ENCODE peak calls at places on chromosomes 6 and 20, in nine cellular contexts. I is uterus, F is cardiac fibroblast, H is lung, X is cardiac muscle cell, Q is right lobe of liver, S is heart left ventricle, L is fibroblast of lung, B is HCT116. R is an unnamed sample.

GRCh38 chr6:105424177-105424783 is 21.4 kb upstream of the PREP start:
- DNase-seq in I (peak; percentile 38), F (peak; percentile 79), H (no peak), X (peak; percentile 58), Q (no peak), S (no peak), L (peak; percentile 68), B (peak; percentile 62), R (peak; percentile 77)

GRCh38 chr6:168232046-168232445 is 87.5 kb downstream of the DACT2 start:
- DNase-seq in I (no peak), F (no peak), H (no peak), X (peak; percentile 18), Q (no peak), S (no peak), L (no peak), B (no peak), R (no peak)

GRCh38 chr6:87340230-87340629 is 4.4 kb upstream of the C6orf163 start:
- DNase-seq in I (no peak), F (no peak), H (no peak), X (no peak), Q (no peak), S (no peak), L (no peak), B (no peak), R (no peak)

GRCh38 chr6:108526739-108527174 is 34.0 kb upstream of the FOXO3 start:
- DNase-seq in I (no peak), F (peak; percentile 65), H (no peak), X (peak; percentile 42), Q (no peak), S (no peak), L (peak; percentile 66), B (no peak), R (peak; percentile 40)

GRCh38 chr6:157072128-157072527 is 251.2 kb downstream of the TMEM242 start:
- DNase-seq in I (no peak), F (no peak), H (no peak), X (no peak), Q (no peak), S (no peak), L (no peak), B (no peak), R (no peak)

GRCh38 chr6:154602708-154603107 is 92.2 kb upstream of the CNKSR3 start:
- DNase-seq in I (no peak), F (no peak), H (no peak), X (no peak), Q (no peak), S (no peak), L (peak; percentile 35), B (no peak), R (no peak)

GRCh38 chr6:125212377-125212776 is 58.8 kb downstream of the TPD52L1 start:
- DNase-seq in I (no peak), F (no peak), H (no peak), X (no peak), Q (no peak), S (no peak), L (no peak), B (no peak), R (no peak)

GRCh38 chr20:1275919-1276318 is 9.8 kb downstream of the SNPH start:
- DNase-seq in I (no peak), F (no peak), H (no peak), X (no peak), Q (no peak), S (no peak), L (no peak), B (no peak), R (no peak)

GRCh38 chr20:42181064-42181463 is 562.9 kb upstream of the CHD6 start:
- DNase-seq in I (no peak), F (no peak), H (no peak), X (no peak), Q (no peak), S (no peak), L (no peak), B (no peak), R (no peak)

GRCh38 chr6:136037885-136038460 is 186.5 kb downstream of the PDE7B start:
- DNase-seq in I (peak; percentile 41), F (peak; percentile 54), H (no peak), X (peak; percentile 17), Q (no peak), S (peak; percentile 26), L (peak; percentile 81), B (no peak), R (no peak)

DNA sequence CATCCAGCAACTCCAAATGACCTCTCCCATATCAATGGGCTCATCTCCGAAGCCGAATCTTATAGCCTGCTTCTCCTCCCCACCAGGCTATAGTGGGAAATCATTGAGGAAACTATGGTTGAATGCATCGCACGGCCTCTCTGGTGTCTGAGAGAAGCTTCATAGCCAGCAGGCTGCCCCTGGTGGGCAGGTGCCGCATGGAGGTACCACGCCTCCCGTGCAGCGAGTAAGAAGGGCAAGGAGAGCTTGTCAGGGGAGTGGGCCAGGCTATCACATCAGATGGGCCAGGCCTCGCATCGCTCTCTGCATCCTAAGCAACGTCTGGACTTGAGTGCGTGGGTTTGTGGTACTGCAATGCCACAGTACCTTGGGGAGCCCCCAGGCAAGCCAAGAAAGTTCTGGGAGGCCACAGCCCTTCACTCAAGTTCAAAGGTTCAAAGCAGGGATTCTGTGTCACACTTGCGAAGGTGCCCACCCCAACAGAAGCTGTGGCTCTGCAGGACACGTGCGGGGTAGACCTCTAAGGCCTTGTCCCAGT is 8.6 kb upstream of the IRF4 start:
- DNase-seq in I (no peak), F (no peak), H (no peak), X (no peak), Q (peak; percentile 19), S (no peak), L (no peak), B (no peak), R (no peak)
- TF ChIP-seq CTCF in I (no peak), F (no peak), H (no peak), X (no peak), Q (no peak), S (no peak), L (no peak), B (no peak), R (no peak)

DNA sequence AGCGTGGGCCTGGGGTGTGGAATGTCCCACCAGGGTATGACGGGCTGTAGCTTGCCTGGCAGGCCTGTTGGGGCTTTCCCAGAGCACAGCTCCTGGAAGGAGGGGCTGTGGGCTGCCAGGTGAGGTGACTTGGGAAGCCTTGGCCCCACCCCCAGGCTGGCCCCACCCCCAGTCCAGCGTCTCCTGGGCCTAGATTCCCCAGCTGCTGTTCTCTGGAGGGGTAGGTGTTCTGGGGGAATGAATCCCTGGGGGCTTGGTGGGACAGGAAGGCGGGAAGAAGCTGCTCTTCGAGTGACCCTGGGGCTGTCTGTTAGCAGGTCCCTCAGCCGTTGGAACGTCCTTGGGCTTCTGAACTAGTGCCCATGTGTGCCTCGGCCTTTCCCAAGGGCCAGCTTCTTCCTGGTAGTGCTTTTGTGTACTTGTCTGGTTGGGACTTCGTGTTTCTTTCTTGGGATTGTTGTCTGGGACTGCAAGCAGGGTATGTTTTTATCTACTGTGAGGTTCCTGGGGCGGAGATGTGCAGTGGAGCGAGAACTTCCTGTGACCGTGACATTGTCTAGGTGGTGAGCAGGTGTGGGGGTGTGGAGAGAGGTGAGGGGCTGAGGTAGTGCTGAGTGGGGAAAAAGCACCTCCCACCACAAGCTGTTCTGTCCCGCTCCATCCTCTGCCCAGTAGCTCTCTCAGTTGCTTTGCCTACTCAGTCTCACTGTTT is 1.4 kb upstream of the DDR1 start:
- DNase-seq in I (no peak), F (no peak), H (peak; percentile 79), X (peak; percentile 34), Q (no peak), S (no peak), L (no peak), B (peak; percentile 54), R (peak; percentile 73)
- H3K4me3 ChIP-seq in I (no peak overlapping the region), F (no peak overlapping the region), H (no peak overlapping the region), X (peak overlapping the region; percentile 14), Q (no peak overlapping the region), S (no peak overlapping the region), L (no peak overlapping the region), B (peak overlapping the region; percentile 87), R (peak overlapping the region; percentile 59)

GRCh38 chr6:35752330-35752729 is 15.5 kb downstream of the ARMC12 start:
- DNase-seq in I (no peak), F (no peak), H (no peak), X (no peak), Q (no peak), S (no peak), L (no peak), B (no peak), R (no peak)

GRCh38 chr6:35754452-35755321 is 17.9 kb downstream of the ARMC12 start:
- DNase-seq in I (no peak), F (no peak), H (no peak), X (no peak), Q (no peak), S (no peak), L (peak; percentile 56), B (no peak), R (no peak)

GRCh38 chr6:35759401-35759800 is 17.0 kb upstream of the CLPSL2 start:
- DNase-seq in I (no peak), F (no peak), H (no peak), X (no peak), Q (no peak), S (no peak), L (no peak), B (no peak), R (no peak)

GRCh38 chr6:35755525-35755924 is 18.7 kb downstream of the ARMC12 start:
- DNase-seq in I (no peak), F (no peak), H (no peak), X (no peak), Q (no peak), S (no peak), L (no peak), B (no peak), R (no peak)

GRCh38 chr6:35757461-35758123 is 18.8 kb upstream of the CLPSL2 start:
- DNase-seq in I (no peak), F (peak; percentile 56), H (no peak), X (peak; percentile 57), Q (no peak), S (no peak), L (peak; percentile 46), B (peak; percentile 71), R (peak; percentile 57)
- TF ChIP-seq CTCF in I (no peak), F (peak; percentile 62), H (no peak), X (peak; percentile 63), Q (peak; percentile 3), S (peak; percentile 7), L (peak; percentile 54), B (peak; percentile 86), R (peak; percentile 18)

GRCh38 chr6:118309337-118310093 is 238.6 kb upstream of the PLN start:
- DNase-seq in I (no peak), F (no peak), H (no peak), X (no peak), Q (no peak), S (no peak), L (no peak), B (no peak), R (no peak)

GRCh38 chr6:118305081-118305480 is 243.0 kb upstream of the PLN start:
- DNase-seq in I (no peak), F (no peak), H (no peak), X (no peak), Q (no peak), S (no peak), L (no peak), B (no peak), R (no peak)

GRCh38 chr6:118306640-118307238 is 241.4 kb upstream of the PLN start:
- DNase-seq in I (no peak), F (no peak), H (no peak), X (no peak), Q (no peak), S (no peak), L (no peak), B (no peak), R (no peak)

GRCh38 chr6:118313208-118313607 is 234.9 kb upstream of the PLN start:
- DNase-seq in I (no peak), F (no peak), H (no peak), X (no peak), Q (no peak), S (no peak), L (peak; percentile 5), B (no peak), R (no peak)

GRCh38 chr6:118307581-118307980 is 240.5 kb upstream of the PLN start:
- DNase-seq in I (no peak), F (no peak), H (no peak), X (no peak), Q (peak; percentile 71), S (peak; percentile 45), L (no peak), B (no peak), R (no peak)
- H3K4me3 ChIP-seq in I (no peak overlapping the region), F (no peak overlapping the region), H (no peak overlapping the region), X (no peak overlapping the region), Q (no peak overlapping the region), S (no peak overlapping the region), L (no peak overlapping the region), B (no peak overlapping the region), R (no peak overlapping the region)